ENCODE peak calls at places on chromosomes 3 and 15, in seven cellular contexts. A, J, C, D, B, Y and H are unnamed samples.

GRCh38 chr15:88674661-88675060 is 35.8 kb downstream of the ISG20 start:
- DNase-seq in A (no peak), J (no peak), C (no peak), D (no peak), B (no peak), Y (no peak), H (no peak)

GRCh38 chr3:72960812-72961518 is 35.6 kb upstream of the PPP4R2 start:
- DNase-seq in A (no peak), J (no peak), C (no peak), D (no peak), B (peak), Y (peak), H (peak)

GRCh38 chr15:81327526-81327925 is 3.6 kb upstream of the STARD5 start:
- DNase-seq in A (no peak), J (no peak), C (no peak), D (no peak), B (no peak), Y (peak), H (no peak)

GRCh38 chr3:124504332-124505059 is 225.8 kb upstream of the UMPS start:
- DNase-seq in A (no peak), J (peak), C (no peak), D (no peak), B (no peak), Y (peak), H (no peak)

GRCh38 chr3:4722103-4722502 is 229.0 kb downstream of the ITPR1 start:
- DNase-seq in A (no peak), J (no peak), C (no peak), D (peak), B (peak), Y (peak), H (no peak)

GRCh38 chr15:23422099-23422945 is 24.7 kb downstream of the GOLGA6L2 start:
- DNase-seq in A (no peak), J (no peak), C (no peak), D (no peak), B (no peak), Y (peak), H (no peak)

GRCh38 chr3:148254402-148254801 is 443.3 kb upstream of the AGTR1 start:
- DNase-seq in A (no peak), J (no peak), C (no peak), D (no peak), B (no peak), Y (no peak), H (no peak)

GRCh38 chr15:57367556-57367955 is 8.7 kb upstream of the CGNL1 start:
- DNase-seq in A (no peak), J (no peak), C (no peak), D (peak), B (no peak), Y (no peak), H (no peak)

GRCh38 chr15:69854521-69855171 is 243.1 kb downstream of the TLE3 start:
- DNase-seq in A (no peak), J (no peak), C (no peak), D (no peak), B (no peak), Y (peak), H (no peak)

GRCh38 chr15:88911766-88912118 is 1.4 kb downstream of the MFGE8 start:
- DNase-seq in A (no peak), J (no peak), C (no peak), D (no peak), B (no peak), Y (no peak), H (no peak)

GRCh38 chr3:78495326-78495725 is 1272.5 kb downstream of the ROBO1 start:
- DNase-seq in A (no peak), J (no peak), C (no peak), D (no peak), B (no peak), Y (no peak), H (no peak)

GRCh38 chr3:158522737-158523136 is 48.3 kb upstream of the MLF1 start:
- DNase-seq in A (no peak), J (no peak), C (no peak), D (no peak), B (no peak), Y (peak), H (no peak)

GRCh38 chr15:85941186-85941855 is 138.3 kb upstream of the AGBL1 start:
- DNase-seq in A (no peak), J (no peak), C (no peak), D (no peak), B (no peak), Y (peak), H (peak)

GRCh38 chr3:102736961-102737304 is 302.1 kb downstream of the ZPLD1 start:
- DNase-seq in A (no peak), J (no peak), C (no peak), D (no peak), B (no peak), Y (no peak), H (no peak)

GRCh38 chr15:75030023-75030413 is 6.6 kb downstream of the PPCDC start:
- DNase-seq in A (no peak), J (no peak), C (no peak), D (no peak), B (no peak), Y (no peak), H (no peak)

GRCh38 chr3:58272891-58273290 is 33.2 kb upstream of the RPP14 start:
- DNase-seq in A (no peak), J (no peak), C (no peak), D (no peak), B (no peak), Y (peak), H (no peak)

GRCh38 chr3:192215-192929 is 4.2 kb upstream of the CHL1 start:
- DNase-seq in A (no peak), J (no peak), C (no peak), D (no peak), B (peak), Y (no peak), H (no peak)

GRCh38 chr15:44598892-44599291 is 61.9 kb downstream of the EIF3J start:
- DNase-seq in A (no peak), J (no peak), C (no peak), D (no peak), B (no peak), Y (peak), H (peak)

GRCh38 chr15:51051776-51052175 is 42.9 kb downstream of the TNFAIP8L3 start:
- DNase-seq in A (no peak), J (peak), C (no peak), D (peak), B (no peak), Y (peak), H (peak)

GRCh38 chr15:27342991-27343390 is 372.0 kb downstream of the GABRG3 start:
- DNase-seq in A (no peak), J (peak), C (no peak), D (no peak), B (no peak), Y (no peak), H (no peak)

GRCh38 chr15:22966321-22967083 is 13.7 kb downstream of the CYFIP1 start:
- DNase-seq in A (no peak), J (no peak), C (no peak), D (no peak), B (no peak), Y (no peak), H (no peak)

GRCh38 chr15:38576837-38577236 is 12.2 kb upstream of the RASGRP1 start:
- DNase-seq in A (no peak), J (no peak), C (no peak), D (no peak), B (no peak), Y (no peak), H (no peak)

GRCh38 chr15:26537653-26538052 is 235.2 kb downstream of the GABRB3 start:
- DNase-seq in A (no peak), J (no peak), C (no peak), D (no peak), B (no peak), Y (no peak), H (no peak)

GRCh38 chr3:127184870-127185216 is 8.1 kb upstream of the PRR23E start:
- DNase-seq in A (no peak), J (no peak), C (no peak), D (no peak), B (no peak), Y (no peak), H (no peak)

GRCh38 chr3:55169608-55170010 is 241.8 kb upstream of the LRTM1 start:
- DNase-seq in A (no peak), J (no peak), C (no peak), D (no peak), B (no peak), Y (peak), H (no peak)

GRCh38 chr3:197800379-197800778 is 9.3 kb downstream of the LRCH3 start:
- DNase-seq in A (no peak), J (no peak), C (no peak), D (no peak), B (no peak), Y (peak), H (no peak)

GRCh38 chr3:54251705-54252104 is 129.4 kb downstream of the CACNA2D3 start:
- DNase-seq in A (no peak), J (no peak), C (no peak), D (no peak), B (no peak), Y (no peak), H (no peak)

GRCh38 chr15:28975766-28976179 is 90.0 kb downstream of the APBA2 start:
- DNase-seq in A (peak), J (peak), C (no peak), D (no peak), B (peak), Y (peak), H (peak)

GRCh38 chr15:75647370-75648155 is at the start of gene SNX33:
- DNase-seq in A (peak), J (peak), C (no peak), D (peak), B (peak), Y (peak), H (no peak)

GRCh38 chr15:68258684-68259083 is 18.9 kb upstream of the FEM1B start:
- DNase-seq in A (no peak), J (no peak), C (no peak), D (no peak), B (no peak), Y (no peak), H (no peak)

GRCh38 chr3:172397716-172398405 is 50.4 kb downstream of the GHSR start:
- DNase-seq in A (no peak), J (no peak), C (no peak), D (no peak), B (no peak), Y (peak), H (no peak)

GRCh38 chr3:12750223-12750622 is 8.8 kb downstream of the TMEM40 start:
- DNase-seq in A (peak), J (no peak), C (no peak), D (peak), B (peak), Y (peak), H (peak)

GRCh38 chr15:68791431-68792283 is 29.0 kb downstream of the ANP32A start:
- DNase-seq in A (peak), J (no peak), C (no peak), D (no peak), B (peak), Y (no peak), H (no peak)

DNA sequence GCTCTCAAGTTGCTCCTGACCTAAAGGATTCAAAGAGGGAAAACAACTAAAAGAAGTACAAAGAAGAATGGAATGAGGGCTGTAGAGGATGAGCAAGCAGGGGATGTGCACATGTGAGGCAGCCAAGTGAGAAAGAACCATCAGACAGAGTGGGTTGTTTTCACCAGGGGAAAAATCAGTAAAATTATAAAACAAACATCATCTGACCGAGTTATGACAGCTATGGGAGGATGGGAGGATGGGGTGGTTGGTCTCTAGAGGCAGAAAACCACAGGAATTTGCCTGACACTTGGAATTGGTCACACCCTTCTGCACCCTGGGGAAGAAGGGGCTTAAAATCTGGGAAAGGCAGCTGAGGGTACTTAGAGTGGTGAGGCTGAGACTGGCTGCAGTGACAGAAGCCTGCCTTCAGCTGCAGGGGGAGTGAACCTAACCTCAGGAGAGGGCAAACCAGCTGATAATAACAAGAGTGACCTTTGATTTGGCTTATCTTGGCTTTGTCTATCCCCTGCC is 10.1 kb downstream of the ARHGAP31 start:
- DNase-seq in A (no peak), J (no peak), C (no peak), D (no peak), B (no peak), Y (peak), H (no peak)
- TF ChIP-seq CTCF in A (no peak), J (no peak), C (no peak), D (no peak), B (no peak), Y (no peak), H (no peak)

GRCh38 chr15:72783563-72784232 is at the start of gene ADPGK:
- DNase-seq in A (peak), J (peak), C (peak), D (peak), B (peak), Y (peak), H (peak)
- TF ChIP-seq CTCF in A (no peak), J (no peak), C (peak), D (peak), B (no peak), Y (no peak), H (no peak)

GRCh38 chr3:160449660-160450598 is at the start of gene TRIM59:
- DNase-seq in A (peak), J (peak), C (peak), D (peak), B (peak), Y (peak), H (peak)
- TF ChIP-seq CTCF in A (no peak), J (no peak), C (no peak), D (no peak), B (no peak), Y (peak), H (peak)

DNA sequence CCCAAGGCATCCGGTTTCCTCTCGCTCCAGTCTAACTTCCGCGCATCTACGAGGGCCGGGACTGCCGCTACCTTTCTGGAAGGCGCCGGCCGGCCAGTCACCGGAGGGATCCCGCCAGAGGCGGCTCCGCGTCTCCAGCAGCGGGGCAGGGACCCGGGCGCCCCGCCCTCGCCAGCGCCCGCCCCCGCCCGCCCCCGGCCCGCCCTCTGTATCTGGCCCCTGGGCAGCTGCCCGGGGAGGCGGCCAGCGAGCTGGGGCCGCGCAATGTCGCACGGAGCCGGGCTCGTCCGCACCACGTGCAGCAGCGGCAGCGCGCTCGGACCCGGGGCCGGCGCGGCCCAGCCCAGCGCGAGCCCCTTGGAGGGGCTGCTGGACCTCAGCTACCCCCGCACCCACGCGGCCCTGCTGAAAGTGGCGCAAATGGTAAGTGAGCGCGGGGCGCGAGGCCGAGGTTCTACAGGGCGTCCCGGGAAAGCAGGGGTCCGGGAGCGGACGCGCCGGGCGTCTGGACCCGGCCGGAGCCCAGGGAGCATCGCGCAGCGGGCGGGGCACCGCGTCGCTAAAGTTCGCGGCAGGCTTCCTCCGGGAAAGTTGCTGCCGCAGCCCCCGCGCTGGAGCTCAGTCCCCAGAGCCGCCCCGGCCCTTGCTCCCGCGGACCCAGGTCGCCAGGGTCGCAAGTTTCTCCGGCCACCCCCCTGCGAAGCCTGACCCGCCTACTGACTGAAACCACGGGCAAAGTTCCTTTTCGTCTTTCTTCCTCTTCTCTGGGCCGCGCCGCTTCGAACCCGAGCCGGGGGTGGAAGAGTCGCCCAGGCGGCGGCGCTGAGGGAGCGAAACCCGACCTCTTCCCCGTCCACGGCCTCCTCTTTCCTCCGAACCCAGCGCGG is at the start of gene CMTM7:
- DNase-seq in A (peak), J (peak), C (no peak), D (peak), B (peak), Y (peak), H (no peak)
- TF ChIP-seq CTCF in A (no peak), J (no peak), C (no peak), D (no peak), B (no peak), Y (peak), H (no peak)

GRCh38 chr3:187454416-187454815 is 86.2 kb downstream of the RTP4 start:
- DNase-seq in A (no peak), J (no peak), C (no peak), D (no peak), B (no peak), Y (no peak), H (no peak)

GRCh38 chr3:187450791-187451190 is 82.6 kb downstream of the RTP4 start:
- DNase-seq in A (no peak), J (no peak), C (no peak), D (no peak), B (no peak), Y (peak), H (no peak)

GRCh38 chr3:187445352-187445751 is 77.2 kb downstream of the RTP4 start:
- DNase-seq in A (no peak), J (no peak), C (no peak), D (no peak), B (no peak), Y (no peak), H (no peak)

GRCh38 chr3:187447737-187448136 is 79.6 kb downstream of the RTP4 start:
- DNase-seq in A (no peak), J (no peak), C (no peak), D (no peak), B (no peak), Y (no peak), H (no peak)

DNA sequence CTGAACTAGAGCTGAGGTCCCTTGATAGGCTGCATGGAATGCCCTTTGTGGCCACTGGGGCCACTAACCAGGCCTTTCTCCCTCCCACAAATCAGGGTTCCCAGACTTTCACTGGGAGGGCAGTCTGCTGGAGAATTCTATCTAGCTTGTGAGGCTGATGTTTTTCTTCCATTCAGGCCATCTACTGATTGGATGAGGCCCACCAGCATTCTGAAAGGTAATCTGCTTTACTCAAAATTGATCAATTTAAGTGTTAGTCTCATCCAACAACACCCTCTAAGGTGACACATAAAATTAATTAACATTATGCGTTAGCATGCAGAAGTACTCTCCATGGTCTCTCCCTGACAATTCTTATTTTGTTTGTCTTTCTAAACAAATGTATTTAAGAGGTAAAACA is 80.5 kb downstream of the RTP4 start:
- DNase-seq in A (no peak), J (no peak), C (no peak), D (no peak), B (no peak), Y (no peak), H (no peak)
- TF ChIP-seq CTCF in A (no peak), J (no peak), C (no peak), D (no peak), B (no peak), Y (no peak), H (no peak)

DNA sequence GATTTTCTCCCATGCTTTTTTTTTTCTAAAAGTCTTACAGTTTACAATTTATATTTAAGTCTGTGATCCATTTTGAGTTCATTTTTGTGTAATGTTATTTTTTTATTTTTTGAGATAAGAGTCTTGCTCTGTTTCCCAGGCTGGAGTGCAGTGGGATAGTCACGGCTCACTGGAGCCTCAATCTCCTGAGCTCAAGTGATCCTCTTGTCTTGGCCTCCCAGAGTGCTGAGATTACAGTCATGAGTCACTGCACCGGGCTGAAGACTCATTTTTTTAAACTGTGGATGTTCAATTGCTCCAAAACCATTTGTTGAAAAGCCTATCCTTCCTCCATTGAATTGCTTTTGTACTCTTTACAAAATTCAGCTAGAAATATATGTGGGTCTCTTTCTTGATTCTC is 19.5 kb downstream of the LNP1 start:
- DNase-seq in A (no peak), J (no peak), C (no peak), D (no peak), B (no peak), Y (no peak), H (no peak)
- TF ChIP-seq CTCF in A (no peak), J (no peak), C (no peak), D (no peak), B (no peak), Y (no peak), H (no peak)